ENCODE peak calls at places on chromosomes 13 and 19, in four cellular contexts. B is neuronal stem cell, I is mesenchymal stem cell, Q is H1. T is an unnamed sample.

GRCh38 chr13:19681517-19681916 is 48.1 kb downstream of the MPHOSPH8 start:
- DNase-seq in I (no peak), B (no peak), Q (no peak), T (peak; percentile 29)

GRCh38 chr19:40596608-40597328 is 4.4 kb upstream of the LTBP4 start:
- DNase-seq in Q (no peak), B (no peak), I (peak; percentile 72), T (peak; percentile 47)

GRCh38 chr13:59415498-59415897 is 748.2 kb downstream of the DIAPH3 start:
- DNase-seq in I (no peak), Q (no peak), B (no peak), T (no peak)

GRCh38 chr19:41575998-41576397 is at the start of gene CEACAM21:
- DNase-seq in B (no peak), I (no peak), Q (no peak), T (peak; percentile 7)

GRCh38 chr13:26968431-26969335 is 202.9 kb downstream of the USP12 start:
- DNase-seq in B (no peak), Q (no peak), I (peak; percentile 64), T (no peak)

GRCh38 chr13:113413178-113413897 is 40.0 kb downstream of the ADPRHL1 start:
- DNase-seq in Q (no peak), I (no peak), B (no peak), T (no peak)

GRCh38 chr19:46585539-46585938 is 15.6 kb upstream of the CALM3 start:
- DNase-seq in I (no peak), Q (no peak), B (no peak), T (no peak)

GRCh38 chr19:50330365-50331078 is 1.3 kb upstream of the KCNC3 start:
- DNase-seq in I (no peak), B (peak; percentile 95), Q (peak; percentile 70), T (peak; percentile 88)

GRCh38 chr19:7391218-7391670 is 42.5 kb downstream of the ARHGEF18 start:
- DNase-seq in B (no peak), I (peak; percentile 89), Q (no peak), T (peak; percentile 80)

GRCh38 chr19:2780284-2780683 is 2.8 kb downstream of the SGTA start:
- DNase-seq in I (no peak), Q (no peak), B (no peak), T (no peak)

GRCh38 chr13:30441304-30441703 is 19.0 kb downstream of the UBE2L5 start:
- DNase-seq in B (no peak), I (no peak), Q (no peak), T (no peak)

GRCh38 chr19:45782820-45783785 is 813 bp upstream of the DMPK start:
- DNase-seq in B (no peak), I (peak; percentile 91), Q (no peak), T (no peak)

GRCh38 chr19:17001603-17002183 is 24.9 kb downstream of the CPAMD8 start:
- DNase-seq in I (no peak), Q (no peak), B (no peak), T (no peak)

GRCh38 chr19:36417752-36418286 is 625 bp downstream of the ZFP82 start:
- DNase-seq in Q (no peak), B (no peak), I (no peak), T (peak; percentile 6)

GRCh38 chr13:97921146-97921776 is 32.2 kb upstream of the IPO5 start:
- DNase-seq in Q (no peak), B (no peak), I (no peak), T (no peak)

GRCh38 chr19:3366104-3366760 is at the start of gene NFIC:
- DNase-seq in B (no peak), Q (no peak), I (peak; percentile 90), T (peak; percentile 45)

GRCh38 chr13:103168901-103169508 is 102.8 kb upstream of the SLC10A2 start:
- DNase-seq in B (no peak), Q (no peak), I (no peak), T (no peak)

GRCh38 chr13:20822406-20822805 is 48.6 kb upstream of the EEF1AKMT1 start:
- DNase-seq in I (no peak), B (no peak), Q (no peak), T (peak; percentile 45)

GRCh38 chr19:52170863-52171320 is 529 bp downstream of the ZNF836 start:
- DNase-seq in Q (no peak), B (no peak), I (peak; percentile 30), T (no peak)

GRCh38 chr19:13997637-13997962 is 8.5 kb downstream of the RFX1 start:
- DNase-seq in Q (no peak), B (no peak), I (no peak), T (no peak)

GRCh38 chr13:39306639-39307589 is 268.7 kb downstream of the NHLRC3 start:
- DNase-seq in Q (no peak), B (no peak), I (no peak), T (no peak)

GRCh38 chr19:48798937-48799336 is 11.9 kb downstream of the BCAT2 start:
- DNase-seq in Q (peak; percentile 64), B (no peak), I (peak; percentile 39), T (no peak)

GRCh38 chr13:20680416-20681080 is 23.0 kb upstream of the IL17D start:
- DNase-seq in I (no peak), B (no peak), Q (no peak), T (peak; percentile 97)

GRCh38 chr19:50030225-50030624 is 4.4 kb downstream of the ZNF473 start:
- DNase-seq in B (no peak), Q (no peak), I (no peak), T (no peak)

GRCh38 chr13:86464193-86464592 is 665.0 kb upstream of the SLITRK6 start:
- DNase-seq in B (no peak), Q (no peak), I (no peak), T (no peak)

GRCh38 chr13:47708386-47708785 is 292.7 kb downstream of the SUCLA2 start:
- DNase-seq in I (peak; percentile 80), B (no peak), Q (no peak), T (peak; percentile 84)

GRCh38 chr13:64074989-64075474 is 2659.4 kb upstream of the PCDH20 start:
- DNase-seq in I (no peak), Q (no peak), B (no peak), T (no peak)

GRCh38 chr19:16371540-16371986 is 46.9 kb downstream of the KLF2 start:
- DNase-seq in I (no peak), B (no peak), Q (no peak), T (no peak)

GRCh38 chr13:51225034-51225433 is 2.8 kb downstream of the FAM124A start:
- DNase-seq in Q (no peak), I (no peak), B (no peak), T (no peak)

GRCh38 chr13:87777395-87777794 is 106.2 kb downstream of the SLITRK5 start:
- DNase-seq in Q (no peak), I (peak; percentile 6), B (no peak), T (no peak)

GRCh38 chr13:109419896-109420295 is 366.5 kb downstream of the IRS2 start:
- DNase-seq in I (no peak), Q (no peak), B (no peak), T (no peak)

GRCh38 chr19:10670876-10671804 is 17.0 kb downstream of the ILF3 start:
- DNase-seq in B (no peak), I (no peak), Q (no peak), T (no peak)

GRCh38 chr19:43726736-43727592 is 11.1 kb downstream of the IRGC start:
- DNase-seq in B (no peak), I (no peak), Q (no peak), T (no peak)

GRCh38 chr13:32537580-32538233 is 888 bp downstream of the N4BP2L2 start:
- DNase-seq in B (no peak), Q (no peak), I (no peak), T (peak; percentile 7)

GRCh38 chr13:113597386-113598080 is 13.0 kb downstream of the TFDP1 start:
- DNase-seq in B (no peak), I (no peak), Q (no peak), T (no peak)

GRCh38 chr13:50990540-50991506 is 81.2 kb downstream of the RNASEH2B start:
- DNase-seq in I (peak; percentile 80), B (peak; percentile 27), Q (no peak), T (no peak)

DNA sequence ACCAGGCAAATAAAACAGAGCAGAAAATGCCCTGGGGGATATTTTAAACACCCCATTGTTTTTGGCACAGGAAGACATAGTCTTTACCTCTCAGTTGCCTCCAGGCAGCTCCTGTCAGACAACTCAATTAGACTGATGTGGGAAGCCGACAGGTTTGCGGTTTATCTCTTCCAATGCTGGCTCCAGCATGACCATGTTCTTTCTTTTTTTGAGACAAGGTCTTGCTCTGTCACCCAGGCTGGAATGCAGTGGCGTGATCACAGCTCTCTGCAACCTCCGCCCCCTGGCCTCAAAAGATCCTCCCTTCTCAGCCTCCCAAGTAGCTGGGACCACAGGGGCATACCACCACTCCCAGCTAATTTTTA is 212.8 kb downstream of the FOXO1 start:
- DNase-seq in I (no peak), Q (no peak), B (no peak), T (peak; percentile 95)
- H3K4me3 ChIP-seq in I (no peak overlapping the region), Q (no peak overlapping the region), B (no peak overlapping the region), T (no peak overlapping the region)

DNA sequence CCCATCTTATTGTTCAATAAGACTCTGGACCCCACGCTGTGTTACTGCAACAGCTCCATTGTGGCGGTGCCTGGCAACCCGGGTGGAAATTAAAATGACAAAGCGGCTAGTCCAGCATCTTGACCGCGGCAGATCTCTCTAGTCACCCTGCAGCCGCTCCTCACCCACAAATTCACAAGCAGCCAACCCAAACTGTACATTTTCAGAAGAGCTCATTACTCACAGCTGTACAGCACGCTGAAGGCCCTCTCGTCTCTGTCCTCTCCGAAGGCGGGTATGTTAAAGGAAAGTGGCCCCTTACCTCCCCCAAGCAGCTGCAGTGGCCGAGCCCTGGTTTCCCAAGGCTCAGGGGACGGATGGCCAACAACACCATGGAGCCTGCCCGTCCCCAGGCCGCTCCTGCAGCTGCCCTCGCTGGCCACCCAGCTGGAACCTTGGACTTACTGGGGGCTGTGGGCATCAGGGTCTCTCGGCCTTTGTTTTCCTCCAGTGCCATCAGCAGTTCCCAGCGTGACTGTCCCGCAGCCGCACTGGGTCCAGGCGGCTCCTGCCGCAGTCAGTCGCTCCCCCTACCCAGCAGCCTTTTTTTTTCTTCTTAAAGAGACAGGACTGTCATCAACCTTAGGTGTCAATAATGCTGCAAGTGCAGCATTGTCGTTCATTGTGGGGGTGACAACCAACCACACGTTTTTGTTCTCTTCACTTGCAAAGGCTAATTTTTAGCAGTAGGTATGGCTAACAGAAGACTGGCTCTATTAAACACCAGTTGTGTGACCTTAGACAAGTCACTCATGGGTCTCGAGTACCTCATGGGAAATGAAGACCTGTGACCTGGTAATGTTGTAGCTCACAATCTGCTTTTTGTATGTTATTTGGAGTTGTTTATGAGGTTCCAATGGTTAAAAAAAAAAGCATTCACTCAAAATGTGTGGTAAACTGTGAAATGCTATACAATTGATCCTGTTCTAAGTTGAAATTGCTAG is at the start of gene SACS:
- DNase-seq in B (peak; percentile 84), Q (peak; percentile 21), I (peak; percentile 49), T (no peak)
- H3K14ac ChIP-seq in B (no peak within 1 kb of the TSS), Q (peak within 1 kb of the TSS; percentile 70), I (peak within 1 kb of the TSS; percentile 53), T (peak within 1 kb of the TSS; percentile 77)

GRCh38 chr13:66951426-66951825 is 278.7 kb downstream of the PCDH9 start:
- DNase-seq in Q (no peak), I (no peak), B (no peak), T (no peak)
- H2BK12ac ChIP-seq in Q (no peak overlapping the region), I (no peak overlapping the region), B (no peak overlapping the region), T (no peak overlapping the region)

DNA sequence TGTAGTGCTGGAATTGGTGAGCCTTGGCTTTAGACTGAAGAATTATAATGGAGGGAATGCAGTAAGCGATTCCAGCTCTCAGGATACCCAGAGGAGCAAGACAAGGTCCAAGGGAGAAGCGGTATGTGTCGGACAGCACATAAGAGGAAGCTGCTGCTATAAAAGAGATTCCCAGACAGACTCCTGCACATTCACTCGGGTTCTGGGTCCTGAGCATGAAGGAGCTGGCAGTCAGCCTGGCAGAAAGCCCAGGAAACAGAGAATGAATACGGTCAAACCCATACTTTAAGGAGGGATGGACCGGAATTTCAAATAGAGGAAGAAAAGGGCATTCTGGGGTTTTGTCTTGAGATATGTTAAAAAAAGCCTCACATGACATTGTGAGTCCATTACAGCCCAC is 308.3 kb downstream of the DNAJC15 start:
- DNase-seq in I (no peak), B (no peak), Q (no peak), T (no peak)
- H3K4me3 ChIP-seq in I (no peak overlapping the region), B (no peak overlapping the region), Q (no peak overlapping the region), T (no peak overlapping the region)